ENCODE peak calls at places on chromosomes 12 and 14, in seven cellular contexts. E is cardiac muscle cell; B is OCI-LY7; N is PC-9; P is body of pancreas; S is aorta; R is CD8-positive, alpha-beta T cell. X is an unnamed sample.

GRCh38 chr14:99412122-99413061 is 68.3 kb downstream of the SETD3 start:
- DNase-seq in E (peak; percentile 18), B (no peak), N (peak; percentile 2), P (no peak), S (no peak), R (no peak), X (no peak)

GRCh38 chr14:101893759-101894158 is 70.6 kb upstream of the DYNC1H1 start:
- DNase-seq in E (no peak), B (no peak), N (no peak), P (no peak), S (no peak), R (no peak), X (no peak)

GRCh38 chr14:24013654-24014514 is 25.2 kb downstream of the DHRS4L2 start:
- DNase-seq in E (peak; percentile 76), B (peak; percentile 82), N (peak; percentile 37), P (peak; percentile 54), S (no peak), R (peak; percentile 52), X (peak; percentile 56)

GRCh38 chr12:80509781-80510556 is 65.9 kb downstream of the PTPRQ start:
- DNase-seq in E (no peak), B (no peak), N (no peak), P (no peak), S (no peak), R (no peak), X (no peak)

GRCh38 chr12:25328082-25328712 is 77.5 kb upstream of the KRAS start:
- DNase-seq in E (no peak), B (no peak), N (no peak), P (peak; percentile 33), S (no peak), R (no peak), X (no peak)

GRCh38 chr14:20001863-20002262 is at the start of gene OR4Q2:
- DNase-seq in E (no peak), B (no peak), N (no peak), P (no peak), S (no peak), R (no peak), X (no peak)

GRCh38 chr14:104601786-104602185 is 2.8 kb downstream of the TMEM179 start:
- DNase-seq in E (no peak), B (no peak), N (no peak), P (no peak), S (no peak), R (no peak), X (peak; percentile 73)

GRCh38 chr12:79057540-79057939 is 193.0 kb downstream of the SYT1 start:
- DNase-seq in E (no peak), B (no peak), N (no peak), P (no peak), S (no peak), R (no peak), X (no peak)

GRCh38 chr12:124422570-124423523 is 128.0 kb downstream of the RFLNA start:
- DNase-seq in E (no peak), B (no peak), N (peak; percentile 96), P (peak; percentile 78), S (peak; percentile 97), R (no peak), X (peak; percentile 78)

GRCh38 chr14:41872906-41873305 is 266.2 kb downstream of the LRFN5 start:
- DNase-seq in E (no peak), B (no peak), N (no peak), P (no peak), S (no peak), R (no peak), X (no peak)

GRCh38 chr12:49187184-49187583 is 1.7 kb downstream of the TUBA1A start:
- DNase-seq in E (no peak), B (no peak), N (no peak), P (no peak), S (no peak), R (no peak), X (peak; percentile 81)

GRCh38 chr12:116454950-116455447 is 104.2 kb upstream of the MAP1LC3B2 start:
- DNase-seq in E (no peak), B (no peak), N (peak; percentile 62), P (no peak), S (no peak), R (no peak), X (no peak)

GRCh38 chr12:127722651-127723050 is 544.3 kb upstream of the TMEM132C start:
- DNase-seq in E (no peak), B (no peak), N (no peak), P (no peak), S (no peak), R (no peak), X (no peak)

GRCh38 chr12:55930771-55931316 is at the start of gene DGKA:
- DNase-seq in E (peak; percentile 57), B (peak; percentile 83), N (peak; percentile 34), P (no peak), S (no peak), R (peak; percentile 78), X (no peak)

GRCh38 chr12:124679533-124680371 is 112.3 kb upstream of the NCOR2 start:
- DNase-seq in E (no peak), B (no peak), N (no peak), P (peak; percentile 33), S (peak; percentile 83), R (no peak), X (no peak)

GRCh38 chr14:22980672-22981089 is 1.7 kb downstream of the AJUBA start:
- DNase-seq in E (peak; percentile 66), B (no peak), N (peak; percentile 71), P (peak; percentile 54), S (peak; percentile 84), R (no peak), X (no peak)

GRCh38 chr14:52447236-52447635 is 105.1 kb downstream of the TXNDC16 start:
- DNase-seq in E (no peak), B (no peak), N (no peak), P (no peak), S (no peak), R (no peak), X (no peak)

GRCh38 chr14:70770490-70770889 is 38.8 kb downstream of the MAP3K9 start:
- DNase-seq in E (no peak), B (no peak), N (peak; percentile 29), P (no peak), S (no peak), R (no peak), X (no peak)

GRCh38 chr12:71270057-71270456 is 112.3 kb upstream of the TSPAN8 start:
- DNase-seq in E (no peak), B (no peak), N (no peak), P (no peak), S (no peak), R (no peak), X (no peak)

GRCh38 chr12:3275171-3276041 is 198.2 kb downstream of the TSPAN9 start:
- DNase-seq in E (peak; percentile 84), B (peak; percentile 76), N (peak; percentile 81), P (peak; percentile 77), S (peak; percentile 93), R (peak; percentile 56), X (peak; percentile 20)

GRCh38 chr12:54868690-54869089 is 14.4 kb downstream of the MUCL1 start:
- DNase-seq in E (no peak), B (no peak), N (no peak), P (no peak), S (no peak), R (no peak), X (no peak)

GRCh38 chr12:46445551-46446235 is 73.1 kb upstream of the SLC38A2 start:
- DNase-seq in E (no peak), B (no peak), N (no peak), P (no peak), S (no peak), R (no peak), X (no peak)

GRCh38 chr12:52122904-52123303 is 43.4 kb downstream of the SMIM41 start:
- DNase-seq in E (no peak), B (no peak), N (no peak), P (no peak), S (no peak), R (no peak), X (no peak)

GRCh38 chr12:52121848-52122838 is 42.6 kb downstream of the SMIM41 start:
- DNase-seq in E (peak; percentile 81), B (peak; percentile 86), N (peak; percentile 56), P (peak; percentile 70), S (peak; percentile 89), R (peak; percentile 54), X (peak; percentile 27)

GRCh38 chr12:52119398-52120254 is 40.1 kb downstream of the SMIM41 start:
- DNase-seq in E (peak; percentile 81), B (peak; percentile 91), N (peak; percentile 29), P (peak; percentile 68), S (no peak), R (no peak), X (no peak)

GRCh38 chr12:52125499-52125900 is 46.0 kb downstream of the SMIM41 start:
- DNase-seq in E (no peak), B (no peak), N (no peak), P (no peak), S (peak; percentile 62), R (no peak), X (no peak)

DNA sequence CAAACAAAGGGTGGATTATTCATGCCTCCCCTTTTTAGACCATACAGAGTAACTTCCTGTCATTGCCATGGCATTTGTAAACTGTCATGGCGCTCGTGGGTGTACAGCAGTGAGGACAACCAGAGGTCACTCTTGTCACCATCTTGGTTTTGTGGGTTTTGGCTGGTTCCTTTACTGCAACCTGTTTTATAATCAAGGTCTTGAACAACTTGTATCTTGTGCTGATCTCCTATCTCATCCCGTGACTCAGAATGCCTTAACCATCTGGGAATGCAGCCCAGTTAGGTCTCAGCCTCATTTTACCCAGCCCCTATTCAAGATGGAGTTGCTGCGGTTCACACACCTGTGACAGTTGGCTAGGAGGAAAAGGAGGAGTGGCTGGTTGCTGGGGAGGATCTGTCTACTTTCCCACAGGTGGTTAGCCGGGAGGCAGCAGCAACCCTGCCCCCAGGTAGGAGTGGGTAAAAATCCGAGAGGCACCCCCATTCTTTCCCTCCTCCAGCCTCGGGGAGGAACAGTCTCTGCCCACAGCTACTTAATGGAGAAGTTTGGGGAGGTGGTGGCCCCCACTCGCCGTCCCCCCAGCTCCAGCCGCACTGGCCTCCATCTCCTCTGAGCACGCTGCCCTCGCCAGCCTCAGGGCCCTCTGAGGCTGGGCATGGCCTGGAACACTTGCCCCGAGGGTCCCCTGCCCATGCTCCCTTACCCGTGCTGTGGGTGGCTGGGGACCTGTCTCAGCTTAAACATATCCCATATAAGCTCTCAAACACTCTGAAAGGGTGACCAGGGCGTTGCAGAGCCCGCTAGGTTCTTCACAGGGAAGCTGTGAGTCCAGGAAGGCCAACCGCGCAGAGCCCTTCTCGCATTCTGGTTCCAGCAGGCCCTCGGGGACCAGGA is 41.7 kb downstream of the SMIM41 start:
- DNase-seq in E (no peak), B (no peak), N (no peak), P (no peak), S (peak; percentile 66), R (no peak), X (no peak)
- H3K27ac ChIP-seq in E (no peak overlapping the region), B (peak overlapping the region; percentile 41), N (no peak overlapping the region), P (no peak overlapping the region), S (no peak overlapping the region), R (no peak overlapping the region), X (no peak overlapping the region)

GRCh38 chr12:39618701-39619100 is 902 bp downstream of the ABCD2 start:
- DNase-seq in E (no peak), B (peak; percentile 7), N (no peak), P (no peak), S (no peak), R (no peak), X (no peak)
- H3K27ac ChIP-seq in E (no peak overlapping the region), B (peak overlapping the region; percentile 87), N (no peak overlapping the region), P (no peak overlapping the region), S (no peak overlapping the region), R (peak overlapping the region; percentile 71), X (no peak overlapping the region)

GRCh38 chr12:75155962-75156361 is 53.7 kb downstream of the KCNC2 start:
- DNase-seq in E (peak; percentile 3), B (no peak), N (no peak), P (no peak), S (no peak), R (no peak), X (no peak)
- H3K27ac ChIP-seq in E (no peak overlapping the region), B (no peak overlapping the region), N (no peak overlapping the region), P (no peak overlapping the region), S (no peak overlapping the region), R (no peak overlapping the region), X (no peak overlapping the region)

GRCh38 chr12:47722136-47722834 is 3.0 kb downstream of the ENDOU start:
- DNase-seq in E (no peak), B (no peak), N (no peak), P (no peak), S (no peak), R (no peak), X (no peak)
- H3K27ac ChIP-seq in E (peak overlapping the region; percentile 20), B (no peak overlapping the region), N (peak overlapping the region; percentile 10), P (no peak overlapping the region), S (no peak overlapping the region), R (no peak overlapping the region), X (peak overlapping the region; percentile 53)